ENCODE peak calls at places on chromosomes 4 and X, in ten cellular contexts. One of them, this sample, is unnamed.

GRCh38 chrX:6448003-6448402 is 86.9 kb downstream of the VCX3A start:
- DNase-seq in IMR-90: no peak
- DNase-seq in AG10803: no peak
- DNase-seq in mammary epithelial cell: no peak
- DNase-seq in lower leg skin: no peak
- DNase-seq in cardiac muscle cell: no peak
- DNase-seq in GM12878: no peak
- DNase-seq in GM12865: no peak
- DNase-seq in bronchial epithelial cell: no peak
- DNase-seq in fibroblast of the aortic adventitia: no peak
- DNase-seq in this sample: no peak

GRCh38 chr4:186700746-186701145 is 22.9 kb downstream of the FAT1 start:
- DNase-seq in IMR-90: peak; percentile 76
- DNase-seq in AG10803: peak; percentile 59
- DNase-seq in mammary epithelial cell: peak; percentile 65
- DNase-seq in lower leg skin: peak; percentile 36
- DNase-seq in cardiac muscle cell: no peak
- DNase-seq in GM12878: no peak
- DNase-seq in GM12865: no peak
- DNase-seq in bronchial epithelial cell: no peak
- DNase-seq in fibroblast of the aortic adventitia: peak; percentile 60
- DNase-seq in this sample: peak; percentile 63

GRCh38 chr4:118985170-118986000 is 96.7 kb downstream of the SYNPO2 start:
- DNase-seq in IMR-90: no peak
- DNase-seq in AG10803: no peak
- DNase-seq in mammary epithelial cell: no peak
- DNase-seq in lower leg skin: no peak
- DNase-seq in cardiac muscle cell: no peak
- DNase-seq in GM12878: no peak
- DNase-seq in GM12865: no peak
- DNase-seq in bronchial epithelial cell: no peak
- DNase-seq in fibroblast of the aortic adventitia: no peak
- DNase-seq in this sample: no peak

GRCh38 chr4:78396613-78397291 is 154.8 kb upstream of the ANXA3 start:
- DNase-seq in IMR-90: no peak
- DNase-seq in AG10803: no peak
- DNase-seq in mammary epithelial cell: no peak
- DNase-seq in lower leg skin: no peak
- DNase-seq in cardiac muscle cell: no peak
- DNase-seq in GM12878: no peak
- DNase-seq in GM12865: no peak
- DNase-seq in bronchial epithelial cell: no peak
- DNase-seq in fibroblast of the aortic adventitia: no peak
- DNase-seq in this sample: no peak

GRCh38 chrX:20547649-20548051 is 280.9 kb upstream of the RPS6KA3 start:
- DNase-seq in IMR-90: peak; percentile 68
- DNase-seq in AG10803: peak; percentile 54
- DNase-seq in mammary epithelial cell: peak; percentile 24
- DNase-seq in lower leg skin: no peak
- DNase-seq in cardiac muscle cell: no peak
- DNase-seq in GM12878: no peak
- DNase-seq in GM12865: peak; percentile 3
- DNase-seq in bronchial epithelial cell: peak; percentile 16
- DNase-seq in fibroblast of the aortic adventitia: peak; percentile 77
- DNase-seq in this sample: peak; percentile 13

GRCh38 chr4:5125326-5125725 is 74.0 kb downstream of the STK32B start:
- DNase-seq in IMR-90: no peak
- DNase-seq in AG10803: no peak
- DNase-seq in mammary epithelial cell: no peak
- DNase-seq in lower leg skin: no peak
- DNase-seq in cardiac muscle cell: no peak
- DNase-seq in GM12878: no peak
- DNase-seq in GM12865: no peak
- DNase-seq in bronchial epithelial cell: no peak
- DNase-seq in fibroblast of the aortic adventitia: no peak
- DNase-seq in this sample: no peak

GRCh38 chr4:148056879-148057278 is 325.0 kb downstream of the ARHGAP10 start:
- DNase-seq in IMR-90: peak; percentile 77
- DNase-seq in AG10803: peak; percentile 51
- DNase-seq in mammary epithelial cell: peak; percentile 72
- DNase-seq in lower leg skin: peak; percentile 62
- DNase-seq in cardiac muscle cell: no peak
- DNase-seq in GM12878: peak; percentile 95
- DNase-seq in GM12865: peak; percentile 94
- DNase-seq in bronchial epithelial cell: peak; percentile 63
- DNase-seq in fibroblast of the aortic adventitia: peak; percentile 67
- DNase-seq in this sample: peak; percentile 67

GRCh38 chrX:155886409-155886808 is 5.3 kb downstream of the VAMP7 start:
- DNase-seq in IMR-90: no peak
- DNase-seq in AG10803: no peak
- DNase-seq in mammary epithelial cell: no peak
- DNase-seq in lower leg skin: no peak
- DNase-seq in cardiac muscle cell: no peak
- DNase-seq in GM12878: no peak
- DNase-seq in GM12865: no peak
- DNase-seq in bronchial epithelial cell: no peak
- DNase-seq in fibroblast of the aortic adventitia: no peak
- DNase-seq in this sample: no peak

GRCh38 chr4:111494471-111494870 is 650.8 kb upstream of the FAM241A start:
- DNase-seq in IMR-90: peak; percentile 13
- DNase-seq in AG10803: peak; percentile 65
- DNase-seq in mammary epithelial cell: no peak
- DNase-seq in lower leg skin: no peak
- DNase-seq in cardiac muscle cell: no peak
- DNase-seq in GM12878: no peak
- DNase-seq in GM12865: no peak
- DNase-seq in bronchial epithelial cell: no peak
- DNase-seq in fibroblast of the aortic adventitia: no peak
- DNase-seq in this sample: no peak

DNA sequence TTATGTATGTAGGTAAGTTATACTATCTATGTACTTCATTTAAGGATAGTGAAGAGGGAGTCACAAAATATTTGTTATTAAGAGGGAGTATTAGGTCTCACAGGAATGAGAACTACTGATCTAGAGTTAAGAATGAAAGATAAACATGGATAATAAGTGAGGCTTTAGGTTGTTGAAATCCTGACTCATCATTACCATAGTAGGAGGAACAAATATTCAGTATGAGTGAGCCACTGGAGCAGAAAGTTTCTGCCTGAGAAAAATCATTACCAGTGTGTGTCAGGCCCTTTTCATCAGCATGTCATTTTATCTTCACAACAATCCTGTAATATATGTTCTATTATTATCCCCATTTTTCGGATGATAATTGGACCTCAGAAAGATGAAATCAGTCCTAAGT is 27.2 kb upstream of the IGSF1 start:
- DNase-seq in IMR-90: no peak
- DNase-seq in AG10803: no peak
- DNase-seq in mammary epithelial cell: no peak
- DNase-seq in lower leg skin: no peak
- DNase-seq in cardiac muscle cell: no peak
- DNase-seq in GM12878: no peak
- DNase-seq in GM12865: no peak
- DNase-seq in bronchial epithelial cell: no peak
- DNase-seq in fibroblast of the aortic adventitia: no peak
- DNase-seq in this sample: no peak
- TF ChIP-seq CTCF in IMR-90: no peak
- TF ChIP-seq CTCF in AG10803: no peak
- TF ChIP-seq CTCF in mammary epithelial cell: no peak
- TF ChIP-seq CTCF in lower leg skin: no peak
- TF ChIP-seq CTCF in cardiac muscle cell: no peak
- TF ChIP-seq CTCF in GM12878: no peak
- TF ChIP-seq CTCF in GM12865: no peak
- TF ChIP-seq CTCF in bronchial epithelial cell: no peak
- TF ChIP-seq CTCF in fibroblast of the aortic adventitia: no peak
- TF ChIP-seq CTCF in this sample: no peak

GRCh38 chrX:65687367-65687766 is 19.9 kb downstream of the MSN start:
- DNase-seq in IMR-90: no peak
- DNase-seq in AG10803: no peak
- DNase-seq in mammary epithelial cell: no peak
- DNase-seq in lower leg skin: no peak
- DNase-seq in cardiac muscle cell: no peak
- DNase-seq in GM12878: no peak
- DNase-seq in GM12865: no peak
- DNase-seq in bronchial epithelial cell: no peak
- DNase-seq in fibroblast of the aortic adventitia: no peak
- DNase-seq in this sample: no peak
- H3K4me3 ChIP-seq in IMR-90: no peak overlapping the region
- H3K4me3 ChIP-seq in AG10803: no peak overlapping the region
- H3K4me3 ChIP-seq in mammary epithelial cell: no peak overlapping the region
- H3K4me3 ChIP-seq in lower leg skin: no peak overlapping the region
- H3K4me3 ChIP-seq in cardiac muscle cell: no peak overlapping the region
- H3K4me3 ChIP-seq in GM12878: no peak overlapping the region
- H3K4me3 ChIP-seq in GM12865: no peak overlapping the region
- H3K4me3 ChIP-seq in bronchial epithelial cell: no peak overlapping the region
- H3K4me3 ChIP-seq in fibroblast of the aortic adventitia: no peak overlapping the region
- H3K4me3 ChIP-seq in this sample: no peak overlapping the region

GRCh38 chr4:1785592-1785991 is 7.5 kb upstream of the FGFR3 start:
- DNase-seq in IMR-90: no peak
- DNase-seq in AG10803: no peak
- DNase-seq in mammary epithelial cell: no peak
- DNase-seq in lower leg skin: no peak
- DNase-seq in cardiac muscle cell: no peak
- DNase-seq in GM12878: no peak
- DNase-seq in GM12865: no peak
- DNase-seq in bronchial epithelial cell: no peak
- DNase-seq in fibroblast of the aortic adventitia: no peak
- DNase-seq in this sample: no peak

GRCh38 chr4:1787411-1788077 is 5.5 kb upstream of the FGFR3 start:
- DNase-seq in IMR-90: no peak
- DNase-seq in AG10803: no peak
- DNase-seq in mammary epithelial cell: no peak
- DNase-seq in lower leg skin: no peak
- DNase-seq in cardiac muscle cell: no peak
- DNase-seq in GM12878: no peak
- DNase-seq in GM12865: no peak
- DNase-seq in bronchial epithelial cell: no peak
- DNase-seq in fibroblast of the aortic adventitia: no peak
- DNase-seq in this sample: no peak

GRCh38 chr4:1784789-1785591 is 8.1 kb upstream of the FGFR3 start:
- DNase-seq in IMR-90: no peak
- DNase-seq in AG10803: no peak
- DNase-seq in mammary epithelial cell: no peak
- DNase-seq in lower leg skin: no peak
- DNase-seq in cardiac muscle cell: peak; percentile 88
- DNase-seq in GM12878: no peak
- DNase-seq in GM12865: no peak
- DNase-seq in bronchial epithelial cell: no peak
- DNase-seq in fibroblast of the aortic adventitia: no peak
- DNase-seq in this sample: no peak

GRCh38 chr4:1788254-1788973 is 4.7 kb upstream of the FGFR3 start:
- DNase-seq in IMR-90: no peak
- DNase-seq in AG10803: no peak
- DNase-seq in mammary epithelial cell: no peak
- DNase-seq in lower leg skin: no peak
- DNase-seq in cardiac muscle cell: no peak
- DNase-seq in GM12878: no peak
- DNase-seq in GM12865: no peak
- DNase-seq in bronchial epithelial cell: no peak
- DNase-seq in fibroblast of the aortic adventitia: no peak
- DNase-seq in this sample: no peak

DNA sequence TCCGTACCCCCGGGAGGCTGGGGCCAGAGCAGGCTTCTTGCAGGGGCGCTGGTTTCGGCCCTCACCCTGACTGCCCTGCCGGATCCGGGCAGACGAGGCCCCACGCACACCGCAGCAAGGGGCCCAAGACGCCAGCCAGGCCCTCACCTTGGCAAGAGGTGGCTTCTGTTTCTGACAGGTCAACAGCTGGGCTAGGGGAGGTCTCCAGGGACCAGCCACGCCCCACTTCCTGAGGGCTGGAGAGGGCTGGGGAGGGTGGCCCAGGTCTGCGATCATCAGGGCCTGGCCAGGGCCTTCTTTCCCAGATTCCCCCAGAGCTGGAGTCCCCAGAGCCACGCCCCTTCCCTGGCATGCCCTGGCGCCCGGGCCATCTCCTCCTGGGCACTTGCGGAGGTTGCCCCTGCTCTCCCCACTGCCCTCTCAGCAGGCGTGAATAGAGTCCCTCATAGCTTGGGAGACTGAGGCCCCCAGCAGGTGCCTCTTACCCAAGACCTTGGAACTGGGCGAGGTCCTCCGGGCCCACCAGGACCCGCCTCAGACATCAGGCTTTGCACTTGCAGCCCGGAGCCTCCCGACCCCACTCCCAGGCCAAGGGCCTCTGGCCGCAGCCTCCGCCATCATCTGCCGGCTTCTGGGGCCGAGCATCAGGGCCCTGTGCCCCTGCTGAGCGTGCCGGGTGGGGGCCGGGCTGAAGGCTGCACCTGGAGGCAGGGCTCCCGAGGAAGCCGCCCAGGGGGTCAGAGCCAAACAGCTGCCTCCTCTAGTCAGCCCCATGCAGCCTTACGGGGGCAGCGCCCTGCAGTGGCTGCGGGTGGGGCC is 6.3 kb upstream of the FGFR3 start:
- DNase-seq in IMR-90: no peak
- DNase-seq in AG10803: no peak
- DNase-seq in mammary epithelial cell: no peak
- DNase-seq in lower leg skin: no peak
- DNase-seq in cardiac muscle cell: no peak
- DNase-seq in GM12878: no peak
- DNase-seq in GM12865: no peak
- DNase-seq in bronchial epithelial cell: no peak
- DNase-seq in fibroblast of the aortic adventitia: no peak
- DNase-seq in this sample: no peak
- TF ChIP-seq CTCF in IMR-90: no peak
- TF ChIP-seq CTCF in AG10803: no peak
- TF ChIP-seq CTCF in mammary epithelial cell: no peak
- TF ChIP-seq CTCF in lower leg skin: no peak
- TF ChIP-seq CTCF in cardiac muscle cell: no peak
- TF ChIP-seq CTCF in GM12878: no peak
- TF ChIP-seq CTCF in GM12865: no peak
- TF ChIP-seq CTCF in bronchial epithelial cell: no peak
- TF ChIP-seq CTCF in fibroblast of the aortic adventitia: no peak
- TF ChIP-seq CTCF in this sample: no peak

GRCh38 chrX:77899081-77899828 is at the start of gene COX7B:
- DNase-seq in IMR-90: peak; percentile 96
- DNase-seq in AG10803: peak; percentile 95
- DNase-seq in mammary epithelial cell: peak; percentile 91
- DNase-seq in lower leg skin: peak; percentile 84
- DNase-seq in cardiac muscle cell: peak; percentile 93
- DNase-seq in GM12878: peak; percentile 92
- DNase-seq in GM12865: peak; percentile 95
- DNase-seq in bronchial epithelial cell: peak; percentile 91
- DNase-seq in fibroblast of the aortic adventitia: peak; percentile 98
- DNase-seq in this sample: peak; percentile 91

GRCh38 chrX:77900688-77901087 is 1.4 kb downstream of the COX7B start:
- DNase-seq in IMR-90: no peak
- DNase-seq in AG10803: peak; percentile 26
- DNase-seq in mammary epithelial cell: no peak
- DNase-seq in lower leg skin: no peak
- DNase-seq in cardiac muscle cell: no peak
- DNase-seq in GM12878: no peak
- DNase-seq in GM12865: no peak
- DNase-seq in bronchial epithelial cell: no peak
- DNase-seq in fibroblast of the aortic adventitia: no peak
- DNase-seq in this sample: peak; percentile 29

DNA sequence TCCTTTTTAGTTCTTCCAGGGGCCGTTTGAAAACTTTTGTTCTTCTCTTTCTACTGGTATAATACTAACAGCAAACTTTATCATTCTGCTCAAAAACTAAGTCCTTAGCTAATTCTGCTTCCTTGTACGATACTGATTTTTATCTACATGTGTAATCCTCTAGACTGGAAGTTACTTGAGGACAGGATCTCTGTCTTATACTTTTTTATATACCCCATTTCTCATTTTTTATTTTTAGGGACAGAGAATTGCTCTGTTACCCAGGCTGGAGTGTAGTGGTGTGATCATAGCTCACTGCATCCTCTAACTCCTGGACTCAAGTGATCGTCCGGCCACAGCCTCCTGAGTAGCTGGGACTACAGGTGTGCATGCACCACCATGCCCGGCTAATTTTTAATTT is 2.2 kb downstream of the COX7B start:
- DNase-seq in IMR-90: no peak
- DNase-seq in AG10803: no peak
- DNase-seq in mammary epithelial cell: no peak
- DNase-seq in lower leg skin: no peak
- DNase-seq in cardiac muscle cell: no peak
- DNase-seq in GM12878: no peak
- DNase-seq in GM12865: no peak
- DNase-seq in bronchial epithelial cell: no peak
- DNase-seq in fibroblast of the aortic adventitia: no peak
- DNase-seq in this sample: no peak
- H3K4me3 ChIP-seq in IMR-90: no peak overlapping the region
- H3K4me3 ChIP-seq in AG10803: no peak overlapping the region
- H3K4me3 ChIP-seq in mammary epithelial cell: no peak overlapping the region
- H3K4me3 ChIP-seq in lower leg skin: no peak overlapping the region
- H3K4me3 ChIP-seq in cardiac muscle cell: peak overlapping the region; percentile 58
- H3K4me3 ChIP-seq in GM12878: peak overlapping the region; percentile 44
- H3K4me3 ChIP-seq in GM12865: peak overlapping the region; percentile 91
- H3K4me3 ChIP-seq in bronchial epithelial cell: no peak overlapping the region
- H3K4me3 ChIP-seq in fibroblast of the aortic adventitia: no peak overlapping the region
- H3K4me3 ChIP-seq in this sample: no peak overlapping the region